ENCODE peak calls at places on chromosomes 11 and 22, in ten cellular contexts. Z, J, G, H, V, R, Y, E, T and U are unnamed samples.

GRCh38 chr11:79092791-79093313 is 348.0 kb downstream of the TENM4 start:
- DNase-seq in Z (peak; percentile 30), J (no peak), G (no peak), H (no peak), V (peak; percentile 99), R (peak; percentile 99), Y (no peak), E (peak; percentile 78), T (peak; percentile 97), U (peak; percentile 95)

GRCh38 chr22:26585104-26585790 is 4.7 kb downstream of the TPST2 start:
- DNase-seq in Z (no peak), J (no peak), G (no peak), H (no peak), V (peak; percentile 44), R (peak; percentile 24), Y (no peak), E (peak; percentile 90), T (peak; percentile 72), U (peak; percentile 70)

GRCh38 chr22:36386900-36387663 is 685 bp downstream of the MYH9 start:
- DNase-seq in Z (no peak), J (peak; percentile 65), G (peak; percentile 74), H (no peak), V (no peak), R (no peak), Y (no peak), E (peak; percentile 63), T (no peak), U (peak; percentile 52)

GRCh38 chr11:19607656-19608360 is 104.8 kb upstream of the NAV2 start:
- DNase-seq in Z (no peak), J (no peak), G (no peak), H (no peak), V (no peak), R (no peak), Y (no peak), E (no peak), T (no peak), U (no peak)

GRCh38 chr11:78698612-78699011 is 123.9 kb upstream of the NARS2 start:
- DNase-seq in Z (no peak), J (no peak), G (no peak), H (no peak), V (peak; percentile 13), R (no peak), Y (no peak), E (peak; percentile 20), T (peak; percentile 11), U (peak; percentile 62)

GRCh38 chr11:37504925-37505324 is 906.9 kb upstream of the RAG2 start:
- DNase-seq in Z (no peak), J (no peak), G (no peak), H (no peak), V (no peak), R (no peak), Y (no peak), E (peak; percentile 98), T (no peak), U (peak; percentile 99)

GRCh38 chr22:40181323-40181722 is 3.6 kb downstream of the TNRC6B start:
- DNase-seq in Z (no peak), J (no peak), G (no peak), H (no peak), V (no peak), R (no peak), Y (no peak), E (no peak), T (no peak), U (no peak)

GRCh38 chr11:44987506-44987905 is 36.8 kb upstream of the TP53I11 start:
- DNase-seq in Z (no peak), J (no peak), G (no peak), H (no peak), V (no peak), R (no peak), Y (no peak), E (no peak), T (no peak), U (no peak)

GRCh38 chr11:10550988-10551657 is 10.1 kb upstream of the RNF141 start:
- DNase-seq in Z (no peak), J (no peak), G (no peak), H (no peak), V (no peak), R (no peak), Y (no peak), E (no peak), T (no peak), U (no peak)

GRCh38 chr22:33971561-33971961 is 51.3 kb upstream of the LARGE1 start:
- DNase-seq in Z (no peak), J (no peak), G (no peak), H (no peak), V (no peak), R (no peak), Y (no peak), E (no peak), T (no peak), U (peak; percentile 76)

GRCh38 chr22:37306494-37306829 is 24.2 kb downstream of the CYTH4 start:
- DNase-seq in Z (no peak), J (no peak), G (no peak), H (no peak), V (no peak), R (no peak), Y (no peak), E (no peak), T (no peak), U (no peak)

GRCh38 chr11:9264381-9265210 is 554 bp downstream of the DENND5A start:
- DNase-seq in Z (peak; percentile 17), J (peak; percentile 33), G (peak; percentile 67), H (peak; percentile 14), V (peak; percentile 52), R (peak; percentile 80), Y (no peak), E (peak; percentile 85), T (peak; percentile 51), U (peak; percentile 72)

GRCh38 chr11:114774599-114775365 is 96.5 kb downstream of the NXPE2 start:
- DNase-seq in Z (peak; percentile 47), J (peak; percentile 33), G (peak; percentile 41), H (peak; percentile 18), V (no peak), R (no peak), Y (peak; percentile 50), E (peak; percentile 19), T (no peak), U (peak; percentile 57)

GRCh38 chr11:34754171-34754823 is 133.4 kb downstream of the EHF start:
- DNase-seq in Z (no peak), J (no peak), G (no peak), H (no peak), V (no peak), R (no peak), Y (no peak), E (no peak), T (no peak), U (no peak)

GRCh38 chr11:72436667-72437066 is 2.3 kb upstream of the CLPB start:
- DNase-seq in Z (no peak), J (no peak), G (no peak), H (no peak), V (no peak), R (no peak), Y (no peak), E (no peak), T (no peak), U (no peak)

GRCh38 chr11:129375731-129376657 is at the start of gene BARX2:
- DNase-seq in Z (peak; percentile 94), J (peak; percentile 42), G (peak; percentile 62), H (no peak), V (peak; percentile 14), R (peak; percentile 23), Y (peak; percentile 77), E (peak; percentile 53), T (no peak), U (peak; percentile 79)

GRCh38 chr11:44575288-44575672 is 9.8 kb downstream of the CD82 start:
- DNase-seq in Z (no peak), J (no peak), G (peak; percentile 76), H (no peak), V (peak; percentile 44), R (no peak), Y (no peak), E (peak; percentile 85), T (peak; percentile 35), U (peak; percentile 86)

GRCh38 chr11:120798854-120799253 is 225.0 kb upstream of the TBCEL start:
- DNase-seq in Z (no peak), J (no peak), G (no peak), H (no peak), V (no peak), R (no peak), Y (no peak), E (no peak), T (no peak), U (no peak)

GRCh38 chr22:39239561-39240423 is 5.0 kb downstream of the PDGFB start:
- DNase-seq in Z (no peak), J (no peak), G (no peak), H (no peak), V (no peak), R (no peak), Y (peak; percentile 92), E (no peak), T (no peak), U (peak; percentile 65)

GRCh38 chr22:37416389-37416788 is 10.9 kb downstream of the ELFN2 start:
- DNase-seq in Z (no peak), J (no peak), G (no peak), H (no peak), V (no peak), R (no peak), Y (no peak), E (no peak), T (no peak), U (no peak)

GRCh38 chr22:46056169-46057041 is 79.4 kb upstream of the WNT7B start:
- DNase-seq in Z (no peak), J (no peak), G (no peak), H (no peak), V (no peak), R (no peak), Y (no peak), E (peak; percentile 78), T (no peak), U (peak; percentile 61)

GRCh38 chr11:88533001-88533400 is 195.5 kb upstream of the CTSC start:
- DNase-seq in Z (no peak), J (no peak), G (no peak), H (no peak), V (no peak), R (no peak), Y (no peak), E (no peak), T (no peak), U (no peak)

GRCh38 chr22:26053737-26054316 is 115.4 kb upstream of the SEZ6L start:
- DNase-seq in Z (no peak), J (no peak), G (no peak), H (no peak), V (no peak), R (no peak), Y (no peak), E (no peak), T (no peak), U (no peak)

GRCh38 chr22:46587492-46588278 is 32.5 kb upstream of the GRAMD4 start:
- DNase-seq in Z (no peak), J (peak; percentile 85), G (peak; percentile 37), H (no peak), V (no peak), R (no peak), Y (peak; percentile 26), E (no peak), T (no peak), U (no peak)

GRCh38 chr11:103709366-103709765 is 327.1 kb upstream of the DDI1 start:
- DNase-seq in Z (no peak), J (no peak), G (no peak), H (no peak), V (no peak), R (no peak), Y (no peak), E (no peak), T (no peak), U (no peak)

GRCh38 chr11:61717286-61718033 is 35.0 kb upstream of the MYRF start:
- DNase-seq in Z (no peak), J (no peak), G (no peak), H (no peak), V (no peak), R (no peak), Y (no peak), E (no peak), T (no peak), U (no peak)

GRCh38 chr22:50526849-50527801 is 1.7 kb upstream of the SCO2 start:
- DNase-seq in Z (peak; percentile 56), J (peak; percentile 76), G (peak; percentile 67), H (no peak), V (no peak), R (peak; percentile 44), Y (peak; percentile 24), E (no peak), T (no peak), U (peak; percentile 65)

GRCh38 chr22:45521178-45521577 is 18.5 kb downstream of the FBLN1 start:
- DNase-seq in Z (no peak), J (no peak), G (no peak), H (no peak), V (no peak), R (no peak), Y (no peak), E (no peak), T (no peak), U (peak; percentile 31)